ENCODE peak calls at places on chromosome 6, in seven cellular contexts. C, K, X, B, W, N and T are unnamed samples.

GRCh38 chr6:26336355-26337198 is 28.4 kb upstream of the BTN3A2 start:
- DNase-seq in W (no peak), B (peak; percentile 37), K (no peak), X (peak; percentile 26), N (no peak), C (peak; percentile 82), T (no peak)

GRCh38 chr6:43717822-43718221 is 30.2 kb upstream of the MRPS18A start:
- DNase-seq in N (peak; percentile 67), K (no peak), X (no peak), C (no peak), B (no peak), W (no peak), T (no peak)

GRCh38 chr6:4364172-4364571 is 228.8 kb upstream of the ECI2 start:
- DNase-seq in X (no peak), W (no peak), N (no peak), K (no peak), B (no peak), C (no peak), T (no peak)

GRCh38 chr6:143236151-143236788 is 175.6 kb downstream of the AIG1 start:
- DNase-seq in N (no peak), W (no peak), K (no peak), C (peak; percentile 83), X (no peak), B (no peak), T (no peak)

GRCh38 chr6:81864124-81864523 is 111.6 kb upstream of the TENT5A start:
- DNase-seq in B (no peak), N (no peak), K (no peak), W (no peak), X (no peak), C (no peak), T (no peak)

GRCh38 chr6:14540276-14540675 is 422.7 kb downstream of the CD83 start:
- DNase-seq in N (no peak), W (no peak), K (no peak), X (peak; percentile 69), C (no peak), B (no peak), T (no peak)

GRCh38 chr6:40714576-40715500 is 127.7 kb upstream of the LRFN2 start:
- DNase-seq in B (peak; percentile 18), N (no peak), W (peak; percentile 50), X (no peak), K (no peak), C (no peak), T (no peak)

GRCh38 chr6:106609699-106610098 is 19.6 kb downstream of the RTN4IP1 start:
- DNase-seq in W (peak; percentile 40), C (peak; percentile 32), B (no peak), X (peak; percentile 29), N (no peak), K (no peak), T (no peak)

GRCh38 chr6:2952557-2953095 is 18.7 kb downstream of the SERPINB6 start:
- DNase-seq in W (peak; percentile 87), B (peak; percentile 58), C (peak; percentile 93), N (peak; percentile 91), X (no peak), K (peak; percentile 26), T (peak; percentile 44)

GRCh38 chr6:125480571-125480970 is 178.8 kb upstream of the HDDC2 start:
- DNase-seq in B (no peak), X (no peak), C (no peak), K (no peak), W (no peak), N (no peak), T (no peak)

GRCh38 chr6:157855325-157855724 is 32.3 kb downstream of the SNX9 start:
- DNase-seq in C (no peak), X (no peak), B (no peak), K (no peak), W (no peak), N (no peak), T (no peak)
- H3K27ac ChIP-seq in C (no peak overlapping the region), X (no peak overlapping the region), B (no peak overlapping the region), K (no peak overlapping the region), W (no peak overlapping the region), N (no peak overlapping the region), T (no peak overlapping the region)

DNA sequence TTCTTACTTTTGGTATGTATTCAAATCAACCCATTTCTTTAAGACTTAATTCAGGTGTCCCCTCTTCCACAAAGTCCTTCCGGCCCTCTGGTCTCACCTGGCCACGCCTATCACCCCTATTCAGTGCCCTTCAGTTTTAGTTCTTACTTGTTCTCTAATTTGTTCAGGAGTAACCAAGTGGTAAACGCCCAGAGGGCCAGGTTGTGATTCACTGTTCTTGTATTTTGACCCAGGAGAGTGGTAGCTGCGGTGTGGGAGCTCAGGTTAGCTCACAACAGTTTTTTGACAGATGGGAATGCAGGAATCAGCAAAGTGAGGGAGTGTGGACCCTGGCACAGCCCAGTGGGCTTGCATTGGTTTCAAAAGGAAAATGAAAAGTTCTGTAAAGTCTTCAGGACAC is 81.7 kb upstream of the RIPOR2 start:
- DNase-seq in B (no peak), C (no peak), K (no peak), X (peak; percentile 66), N (no peak), W (no peak), T (no peak)
- H3K4me3 ChIP-seq in B (no peak overlapping the region), C (no peak overlapping the region), K (no peak overlapping the region), X (peak overlapping the region; percentile 6), N (no peak overlapping the region), W (no peak overlapping the region), T (no peak overlapping the region)

GRCh38 chr6:46921731-46922130 is at the start of gene ADGRF5:
- DNase-seq in W (no peak), C (no peak), N (no peak), X (peak; percentile 50), B (no peak), K (no peak), T (no peak)

GRCh38 chr6:46917002-46917401 is 4.7 kb downstream of the ADGRF5 start:
- DNase-seq in N (no peak), C (no peak), W (no peak), K (no peak), X (no peak), B (no peak), T (no peak)

GRCh38 chr6:46923476-46923875 is 1.7 kb upstream of the ADGRF5 start:
- DNase-seq in K (no peak), B (no peak), N (no peak), C (no peak), W (no peak), X (no peak), T (no peak)

GRCh38 chr6:46918830-46919229 is 2.9 kb downstream of the ADGRF5 start:
- DNase-seq in X (no peak), B (no peak), W (no peak), K (no peak), N (no peak), C (peak; percentile 3), T (no peak)

GRCh38 chr6:46921059-46921458 is 679 bp downstream of the ADGRF5 start:
- DNase-seq in K (no peak), B (no peak), X (no peak), N (no peak), W (no peak), C (no peak), T (no peak)
- H3K27ac ChIP-seq in K (no peak overlapping the region), B (no peak overlapping the region), X (peak overlapping the region; percentile 79), N (peak overlapping the region; percentile 53), W (no peak overlapping the region), C (no peak overlapping the region), T (no peak overlapping the region)

GRCh38 chr6:149567846-149568585 is 1.8 kb downstream of the GINM1 start:
- DNase-seq in N (no peak), K (no peak), X (no peak), C (no peak), W (no peak), B (no peak), T (no peak)
- H3K4me3 ChIP-seq in N (peak overlapping the region; percentile 2), K (no peak overlapping the region), X (peak overlapping the region; percentile 89), C (no peak overlapping the region), W (no peak overlapping the region), B (no peak overlapping the region), T (no peak overlapping the region)

GRCh38 chr6:16759646-16760535 is 1.4 kb downstream of the ATXN1 start:
- DNase-seq in X (peak; percentile 86), W (peak; percentile 92), K (peak; percentile 75), B (peak; percentile 43), C (peak; percentile 94), N (peak; percentile 97), T (peak; percentile 74)
- H3K27ac ChIP-seq in X (peak overlapping the region; percentile 70), W (peak overlapping the region; percentile 100), K (peak overlapping the region; percentile 94), B (peak overlapping the region; percentile 95), C (peak overlapping the region; percentile 96), N (peak overlapping the region; percentile 96), T (peak overlapping the region; percentile 87)

GRCh38 chr6:47246556-47246955 is 63.1 kb downstream of the TNFRSF21 start:
- DNase-seq in K (no peak), B (no peak), X (no peak), N (no peak), W (no peak), C (no peak), T (no peak)
- H3K4me3 ChIP-seq in K (no peak overlapping the region), B (no peak overlapping the region), X (no peak overlapping the region), N (no peak overlapping the region), W (no peak overlapping the region), C (no peak overlapping the region), T (no peak overlapping the region)